ENCODE peak calls at places on chromosomes 11 and 22, in eight cellular contexts. K is ovary, F is body of pancreas, Y is Peyer's patch, O is colonic mucosa, Z is coronary artery, L is HFFc6, H is AG09309. G is an unnamed sample.

GRCh38 chr11:101129203-101129943 is at the start of gene PGR:
- DNase-seq in L (no peak), O (peak), Z (peak), K (peak), F (peak), Y (no peak), H (no peak), G (peak)

GRCh38 chr11:116504541-116505149 is 268.1 kb downstream of the BUD13 start:
- DNase-seq in H (no peak), O (no peak), K (no peak), Y (no peak), L (no peak), Z (peak), F (no peak), G (no peak)

GRCh38 chr11:83092488-83093384 is 21.0 kb upstream of the RAB30 start:
- DNase-seq in H (no peak), Y (no peak), Z (no peak), L (no peak), O (peak), F (peak), K (no peak), G (no peak)

GRCh38 chr11:118200901-118201680 is 23.7 kb downstream of the JAML start:
- DNase-seq in K (no peak), Z (no peak), F (no peak), O (no peak), Y (no peak), H (no peak), L (no peak), G (no peak)

GRCh38 chr22:20553947-20554741 is 46.7 kb downstream of the MED15 start:
- DNase-seq in O (no peak), Z (no peak), K (no peak), H (no peak), Y (no peak), L (no peak), F (no peak), G (no peak)

GRCh38 chr11:1267441-1268100 is 41.9 kb downstream of the TOLLIP start:
- DNase-seq in K (no peak), F (peak), O (no peak), Y (no peak), Z (no peak), H (no peak), L (no peak), G (no peak)

GRCh38 chr11:690738-691633 is 4.0 kb downstream of the DEAF1 start:
- DNase-seq in Y (no peak), F (no peak), L (no peak), Z (no peak), O (peak), H (no peak), K (no peak), G (no peak)

GRCh38 chr22:37681001-37681424 is 5.1 kb upstream of the NOL12 start:
- DNase-seq in K (no peak), Y (no peak), F (no peak), O (no peak), L (peak), Z (no peak), H (no peak), G (no peak)

GRCh38 chr11:17277024-17277584 is 565 bp downstream of the NUCB2 start:
- DNase-seq in L (peak), Y (no peak), K (no peak), F (no peak), O (no peak), H (no peak), Z (peak), G (no peak)

GRCh38 chr11:45267660-45268340 is 18.3 kb downstream of the SYT13 start:
- DNase-seq in Z (no peak), O (no peak), L (no peak), Y (no peak), H (no peak), F (no peak), K (no peak), G (no peak)

GRCh38 chr11:86990520-86990919 is 35.3 kb upstream of the FZD4 start:
- DNase-seq in Z (no peak), O (no peak), H (peak), K (no peak), F (no peak), Y (no peak), L (peak), G (no peak)

GRCh38 chr11:95515379-95515778 is 274.2 kb downstream of the FAM76B start:
- DNase-seq in Z (no peak), L (no peak), O (no peak), F (no peak), H (no peak), Y (no peak), K (no peak), G (no peak)

DNA sequence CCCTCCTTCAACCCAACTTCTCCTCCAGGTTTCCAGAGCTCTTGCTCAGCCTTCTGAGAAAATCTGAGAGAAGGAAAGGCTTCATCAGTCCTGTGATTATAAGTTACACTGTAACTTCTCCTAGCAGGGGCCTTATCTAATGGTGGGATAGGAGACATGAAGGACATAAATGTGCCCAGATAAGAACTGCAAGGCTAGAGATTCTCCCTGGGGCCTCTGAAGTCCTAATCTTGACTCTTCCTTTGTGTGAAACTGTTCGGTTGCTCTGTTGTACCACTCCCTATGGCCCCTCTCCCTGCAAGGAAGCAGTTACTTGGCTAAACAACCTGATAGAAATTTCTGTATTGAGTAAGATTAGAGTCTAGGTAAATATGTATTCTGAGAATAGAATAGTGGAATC is 780.9 kb downstream of the ETS1 start:
- DNase-seq in Z (no peak), L (no peak), F (no peak), O (no peak), K (no peak), H (no peak), Y (no peak), G (no peak)
- TF ChIP-seq CTCF in Z (no peak), L (no peak), F (no peak), O (no peak), K (no peak), H (no peak), Y (no peak), G (no peak)

GRCh38 chr11:65900899-65901180 is 652 bp upstream of the FOSL1 start:
- DNase-seq in L (no peak), Y (no peak), F (no peak), O (no peak), K (no peak), Z (no peak), H (no peak), G (no peak)
- TF ChIP-seq CTCF in L (no peak), Y (no peak), F (no peak), O (no peak), K (no peak), Z (no peak), H (no peak), G (no peak)

GRCh38 chr11:72864692-72865655 is 50.8 kb downstream of the ATG16L2 start:
- DNase-seq in F (no peak), K (no peak), Y (no peak), H (no peak), O (no peak), Z (no peak), L (peak), G (no peak)

GRCh38 chr11:72856551-72857342 is 42.5 kb downstream of the ATG16L2 start:
- DNase-seq in F (no peak), L (peak), K (no peak), Z (no peak), H (no peak), O (no peak), Y (no peak), G (no peak)

GRCh38 chr11:72863091-72863490 is 48.9 kb downstream of the ATG16L2 start:
- DNase-seq in K (no peak), F (no peak), Y (no peak), O (no peak), H (no peak), Z (no peak), L (no peak), G (no peak)

GRCh38 chr11:72860010-72860409 is 45.8 kb downstream of the ATG16L2 start:
- DNase-seq in H (no peak), Z (no peak), L (no peak), K (no peak), Y (no peak), O (no peak), F (no peak), G (no peak)

DNA sequence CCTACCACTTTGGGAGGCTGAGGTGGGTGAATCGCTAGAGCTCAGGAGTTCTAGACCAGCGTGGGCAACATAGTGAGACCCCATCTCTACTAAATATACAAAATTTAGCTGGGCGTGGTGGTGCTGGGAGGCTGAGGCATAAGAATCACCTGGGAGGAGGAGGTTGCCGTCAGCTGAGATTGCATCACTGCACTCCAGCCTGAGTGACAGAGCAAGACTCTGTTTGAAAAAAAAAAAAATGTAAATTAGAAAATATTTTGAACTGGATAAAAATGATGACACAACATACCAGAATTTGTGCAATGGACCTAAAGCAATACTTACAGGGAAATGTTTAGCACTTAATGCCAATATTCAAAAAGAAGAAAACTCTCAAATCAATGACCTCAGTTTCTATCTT is 46.4 kb downstream of the ATG16L2 start:
- DNase-seq in H (no peak), L (no peak), K (no peak), Z (no peak), O (no peak), Y (no peak), F (no peak), G (no peak)
- TF ChIP-seq CTCF in H (no peak), L (no peak), K (no peak), Z (no peak), O (no peak), Y (no peak), F (no peak), G (no peak)

DNA sequence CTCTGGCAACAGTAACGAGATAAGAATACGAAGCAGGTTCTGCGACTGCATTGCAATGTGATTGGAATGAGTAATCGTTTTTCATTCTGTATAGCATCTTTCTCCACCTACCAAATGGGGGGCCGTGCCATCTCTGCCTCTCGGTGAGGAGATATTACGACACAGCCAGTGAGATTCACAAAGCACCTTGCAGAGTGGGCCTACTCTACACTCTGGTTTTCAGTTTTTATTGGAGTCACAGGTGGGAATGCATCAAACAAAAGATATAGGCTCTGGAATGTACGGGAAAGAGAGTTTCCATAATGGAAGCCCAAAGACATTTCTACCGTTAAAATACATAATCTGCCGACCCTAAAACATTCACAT is 475 bp upstream of the RTN3 start:
- DNase-seq in F (no peak), H (no peak), K (no peak), O (peak), Z (no peak), Y (no peak), L (no peak), G (no peak)
- TF ChIP-seq CTCF in F (no peak), H (no peak), K (no peak), O (no peak), Z (no peak), Y (no peak), L (no peak), G (no peak)

GRCh38 chr11:34426766-34427170 is 12.0 kb upstream of the CAT start:
- DNase-seq in Y (no peak), L (peak), O (no peak), Z (no peak), F (no peak), K (no peak), H (peak), G (no peak)
- TF ChIP-seq CTCF in Y (no peak), L (no peak), O (no peak), Z (no peak), F (no peak), K (no peak), H (no peak), G (no peak)

G was measured in progenitor cell of endocrine pancreas.